ENCODE peak calls at places on chromosome 7, in five cellular contexts. Q is HepG2, R is uterus, O is tibial nerve, P is IMR-90. K is an unnamed sample.
A peak's percentile ranks its signal among the peaks of the same experiment; 100 is the strongest.

GRCh38 chr7:47420117-47420780 is 161.7 kb downstream of the TNS3 start:
- DNase-seq in Q (no peak), R (no peak), O (no peak), P (no peak), K (no peak)

GRCh38 chr7:138370956-138371355 is 89.1 kb upstream of the TRIM24 start:
- DNase-seq in Q (no peak), R (no peak), O (no peak), P (no peak), K (no peak)

GRCh38 chr7:20191044-20191867 is 25.9 kb downstream of the MACC1 start:
- DNase-seq in Q (no peak), R (peak; percentile 34), O (no peak), P (no peak), K (no peak)

GRCh38 chr7:150325110-150325611 is 1.8 kb upstream of the ACTR3C start:
- DNase-seq in Q (no peak), R (peak; percentile 55), O (no peak), P (peak; percentile 17), K (peak; percentile 20)

GRCh38 chr7:104973909-104974415 is 40.0 kb upstream of the KMT2E start:
- DNase-seq in Q (no peak), R (no peak), O (no peak), P (peak; percentile 92), K (no peak)

GRCh38 chr7:112014347-112014746 is 191.9 kb downstream of the DOCK4 start:
- DNase-seq in Q (no peak), R (no peak), O (no peak), P (no peak), K (no peak)

GRCh38 chr7:46034056-46034768 is 113.1 kb upstream of the IGFBP3 start:
- DNase-seq in Q (no peak), R (no peak), O (no peak), P (peak; percentile 79), K (no peak)

GRCh38 chr7:46939089-46939488 is 642.8 kb downstream of the TNS3 start:
- DNase-seq in Q (no peak), R (no peak), O (no peak), P (no peak), K (no peak)

GRCh38 chr7:111727905-111728634 is 165.8 kb upstream of the IMMP2L start:
- DNase-seq in Q (no peak), R (no peak), O (no peak), P (no peak), K (no peak)

DNA sequence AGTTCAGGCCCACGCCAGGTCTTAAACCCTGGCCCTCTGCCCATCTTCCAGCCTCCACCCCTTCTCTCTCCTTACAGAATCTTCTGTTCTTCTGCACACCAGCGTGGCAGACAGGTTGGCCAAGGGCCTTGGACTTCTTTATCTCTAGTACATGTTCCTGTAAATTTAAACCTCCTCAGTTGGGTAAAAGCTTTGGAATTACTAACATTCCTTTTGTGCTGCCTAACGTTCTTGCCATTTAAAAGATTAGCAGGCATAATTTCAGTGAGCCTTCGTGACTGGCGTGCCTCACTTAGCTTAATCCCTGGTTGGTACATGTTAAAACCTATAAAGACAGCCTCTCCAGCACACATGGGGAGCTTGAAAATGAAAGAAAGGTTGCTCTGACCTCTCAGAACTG is 192.2 kb downstream of the CUX1 start:
- DNase-seq in Q (no peak), R (no peak), O (no peak), P (peak; percentile 45), K (no peak)
- H3K4me1 ChIP-seq in Q (peaks cover 43% of the 10 kb centered on the region), R (peaks cover 3% of the 10 kb centered on the region), O (peaks cover 5% of the 10 kb centered on the region), P (peaks cover 28% of the 10 kb centered on the region), K (peaks cover under 1% of the 10 kb centered on the region)

DNA sequence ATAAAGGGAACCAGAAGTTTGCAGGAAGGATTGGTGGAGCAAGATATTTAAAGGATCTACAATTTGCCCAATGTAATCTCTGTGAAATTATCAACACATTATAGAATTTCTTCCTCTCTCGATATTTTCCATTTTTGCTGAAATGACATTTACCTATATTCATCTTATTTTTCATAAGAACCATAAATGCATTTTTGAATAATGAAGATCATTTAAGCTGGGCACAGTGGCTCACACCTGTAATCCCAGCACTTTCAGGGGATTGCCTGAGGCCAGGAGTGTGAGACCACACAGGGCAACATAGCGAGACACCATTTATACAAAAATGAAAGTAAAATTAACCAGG is 37.7 kb downstream of the CCDC71L start:
- DNase-seq in Q (no peak), R (no peak), O (no peak), P (no peak), K (no peak)
- TF ChIP-seq POLR2A in Q (no peak), R (no peak), O (no peak), P (no peak), K (no peak)

DNA sequence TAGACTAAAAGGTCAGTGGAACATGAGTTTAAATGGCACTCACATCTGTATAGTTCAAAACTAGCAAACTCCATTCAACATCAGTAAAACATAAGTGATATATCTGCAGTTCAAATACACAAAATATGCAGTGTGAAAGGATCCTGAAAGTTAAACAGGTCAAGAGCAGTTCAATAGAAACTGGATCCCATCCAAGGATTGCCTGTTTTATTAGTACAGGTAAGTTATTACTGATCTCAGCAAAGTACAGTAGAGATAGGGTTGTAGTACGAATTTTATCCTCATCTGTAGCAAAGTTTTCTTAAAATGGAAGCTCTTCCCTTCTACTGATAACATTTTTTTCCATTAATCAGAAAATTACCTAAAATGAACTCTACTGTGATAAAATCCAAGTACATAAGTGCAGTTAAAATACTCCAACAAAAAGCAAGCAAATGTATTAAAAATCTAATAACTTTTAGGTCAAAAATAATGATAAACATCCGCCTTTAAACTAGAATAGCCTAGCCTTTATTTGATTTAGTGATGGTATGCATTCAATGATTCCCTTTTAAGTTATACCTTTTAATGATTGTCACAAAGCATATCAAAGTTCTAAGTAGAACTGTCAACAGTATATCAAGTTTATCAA is 2.2 kb downstream of the ZNF800 start:
- DNase-seq in Q (no peak), R (no peak), O (no peak), P (no peak), K (no peak)
- H3K36me3 ChIP-seq in Q (peaks cover 11% of the 10 kb centered on the region), R (no peaks in the 10 kb centered on the region), O (peaks cover 21% of the 10 kb centered on the region), P (peaks cover 3% of the 10 kb centered on the region), K (no peaks in the 10 kb centered on the region)

DNA sequence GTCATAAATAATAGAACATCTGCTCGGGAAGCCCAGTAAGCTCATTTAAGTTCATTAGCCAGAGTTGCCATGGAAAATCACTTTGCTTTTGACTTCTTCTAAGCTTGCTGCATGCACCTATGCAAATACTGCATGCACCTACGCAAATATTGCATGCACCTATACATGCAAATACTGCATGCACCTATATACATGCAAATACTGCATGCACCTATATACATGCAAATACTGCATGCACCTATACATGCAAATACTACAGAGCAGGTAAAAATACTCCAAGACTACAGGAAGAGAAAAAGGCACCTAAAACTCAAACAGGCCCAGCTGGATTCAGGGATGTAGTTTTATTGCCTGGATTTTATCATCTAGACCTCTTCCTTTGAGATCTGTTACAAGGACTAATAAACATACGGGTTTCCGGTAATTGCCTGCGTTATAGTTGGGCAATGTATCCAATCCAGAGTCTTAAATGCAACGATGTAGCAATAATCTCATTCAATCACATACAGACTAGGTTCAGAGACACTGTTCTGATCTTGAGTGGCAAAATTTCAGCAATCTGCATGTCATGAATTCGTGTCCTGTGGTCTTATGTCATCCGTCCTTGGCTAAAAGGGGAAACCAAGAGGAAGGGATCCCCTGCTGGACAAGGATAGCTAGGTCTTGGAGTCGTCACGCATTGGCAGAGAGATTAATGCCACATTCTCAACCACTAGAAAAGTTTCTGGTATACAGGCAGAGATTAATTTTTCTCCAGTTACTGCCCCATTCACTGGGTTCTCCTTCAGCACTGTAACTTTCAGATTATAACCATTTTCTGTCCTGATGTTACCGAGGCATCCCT is 1060.8 kb upstream of the AUTS2 start:
- DNase-seq in Q (no peak), R (no peak), O (no peak), P (no peak), K (no peak)
- H3K4me1 ChIP-seq in Q (no peaks in the 10 kb centered on the region), R (no peaks in the 10 kb centered on the region), O (no peaks in the 10 kb centered on the region), P (no peaks in the 10 kb centered on the region), K (no peaks in the 10 kb centered on the region)